ENCODE peak calls at places on chromosomes 12 and 14, in five cellular contexts. Z is NCI-H1694, H is AG08396, K is ovary, Q is GM20000. X is an unnamed sample.

GRCh38 chr12:25764409-25764808 is 194.1 kb upstream of the RASSF8 start:
- DNase-seq in Q (no peak), Z (no peak), K (no peak), H (no peak), X (no peak)

GRCh38 chr14:92596328-92596943 is 82.9 kb downstream of the RIN3 start:
- DNase-seq in Z (no peak), K (no peak), Q (no peak), H (no peak), X (no peak)

GRCh38 chr12:81270385-81270784 is 192.5 kb downstream of the ACSS3 start:
- DNase-seq in H (no peak), K (no peak), Q (no peak), Z (no peak), X (no peak)

GRCh38 chr12:45543887-45544286 is 185.6 kb upstream of the ARID2 start:
- DNase-seq in Q (peak; percentile 78), H (peak; percentile 81), K (no peak), Z (peak; percentile 48), X (peak; percentile 74)

GRCh38 chr12:69022674-69023073 is 89.7 kb upstream of the CPM start:
- DNase-seq in K (no peak), Z (no peak), Q (no peak), H (no peak), X (no peak)

GRCh38 chr12:45305904-45306303 is 90.0 kb downstream of the ANO6 start:
- DNase-seq in K (no peak), Z (no peak), H (no peak), Q (no peak), X (no peak)

GRCh38 chr12:83128529-83128928 is 441.8 kb downstream of the TMTC2 start:
- DNase-seq in Z (no peak), Q (no peak), H (no peak), K (no peak), X (no peak)

GRCh38 chr12:68267892-68268396 is 14.5 kb upstream of the IL22 start:
- DNase-seq in H (peak; percentile 12), Q (no peak), Z (no peak), K (no peak), X (no peak)

GRCh38 chr14:97634786-97635185 is 837.6 kb downstream of the VRK1 start:
- DNase-seq in Q (no peak), Z (peak; percentile 46), H (no peak), K (no peak), X (no peak)

GRCh38 chr12:132138941-132139871 is 4.9 kb downstream of the DDX51 start:
- DNase-seq in K (peak; percentile 21), Z (no peak), H (no peak), Q (no peak), X (no peak)

GRCh38 chr12:131764738-131765137 is 53.8 kb downstream of the SFSWAP start:
- DNase-seq in Q (no peak), K (no peak), H (no peak), Z (no peak), X (no peak)

GRCh38 chr14:22923746-22924145 is 4.8 kb upstream of the RBM23 start:
- DNase-seq in K (no peak), H (no peak), Z (no peak), Q (no peak), X (no peak)

GRCh38 chr12:110345176-110345651 is 58.3 kb downstream of the ANAPC7 start:
- DNase-seq in H (no peak), Z (no peak), K (no peak), Q (no peak), X (no peak)

GRCh38 chr12:124862768-124863408 is 776 bp downstream of the SCARB1 start:
- DNase-seq in Z (no peak), K (peak; percentile 53), H (peak; percentile 34), Q (peak; percentile 63), X (no peak)

GRCh38 chr12:14795028-14795448 is 8.2 kb downstream of the WBP11 start:
- DNase-seq in Q (no peak), H (no peak), K (no peak), Z (no peak), X (no peak)

GRCh38 chr14:76514599-76514998 is 138.7 kb downstream of the ESRRB start:
- DNase-seq in Z (peak; percentile 45), Q (peak; percentile 54), K (no peak), H (peak; percentile 27), X (peak; percentile 5)

GRCh38 chr14:60656755-60657608 is 7.7 kb upstream of the SIX1 start:
- DNase-seq in K (peak; percentile 57), H (peak; percentile 81), Z (no peak), Q (peak; percentile 89), X (no peak)

GRCh38 chr12:91565816-91566215 is 383.2 kb upstream of the DCN start:
- DNase-seq in Z (no peak), K (no peak), H (no peak), Q (no peak), X (no peak)

GRCh38 chr12:108179305-108179704 is 50.2 kb downstream of the WSCD2 start:
- DNase-seq in H (no peak), Q (no peak), Z (no peak), K (no peak), X (no peak)

GRCh38 chr12:77352941-77353340 is 287.6 kb upstream of the E2F7 start:
- DNase-seq in Q (no peak), K (no peak), H (no peak), Z (no peak), X (no peak)

GRCh38 chr12:32478858-32479257 is 79.5 kb downstream of the FGD4 start:
- DNase-seq in Z (no peak), H (no peak), K (no peak), Q (no peak), X (no peak)

GRCh38 chr12:107225626-107226025 is 132.3 kb upstream of the CRY1 start:
- DNase-seq in Q (no peak), H (peak; percentile 69), K (no peak), Z (no peak), X (peak; percentile 52)

GRCh38 chr14:61558271-61558670 is 137.0 kb upstream of the HIF1A start:
- DNase-seq in K (no peak), Z (peak; percentile 29), Q (no peak), H (no peak), X (no peak)

X was measured in A172.